ENCODE peak calls at places on chromosomes 6 and 20, in ten cellular contexts. F is transverse colon; B is osteoblast; H is AG09309; P is kidney epithelial cell; O is HL-60; A is PC-3; G is CD8-positive, alpha-beta T cell; N is astrocyte of the spinal cord; M is progenitor cell of endocrine pancreas. J is an unnamed sample.

GRCh38 chr20:44494266-44494665 is 18.6 kb downstream of the TTPAL start:
- DNase-seq in F (no peak), B (peak; percentile 83), H (no peak), P (no peak), O (no peak), A (peak; percentile 58), G (no peak), N (peak; percentile 73), M (no peak), J (no peak)

GRCh38 chr6:133179483-133179882 is 61.7 kb upstream of the EYA4 start:
- DNase-seq in F (no peak), B (no peak), H (no peak), P (no peak), O (no peak), A (no peak), G (no peak), N (no peak), M (no peak), J (no peak)

GRCh38 chr20:45732199-45732598 is 10.1 kb downstream of the SPINT4 start:
- DNase-seq in F (no peak), B (no peak), H (no peak), P (no peak), O (no peak), A (no peak), G (no peak), N (no peak), M (no peak), J (no peak)

GRCh38 chr20:33910056-33910455 is 83.7 kb upstream of the RALY start:
- DNase-seq in F (no peak), B (peak; percentile 82), H (no peak), P (no peak), O (no peak), A (no peak), G (no peak), N (peak; percentile 63), M (no peak), J (no peak)

GRCh38 chr6:155177369-155177961 is 86.3 kb upstream of the CLDN20 start:
- DNase-seq in F (no peak), B (peak; percentile 61), H (no peak), P (no peak), O (peak; percentile 55), A (peak; percentile 83), G (no peak), N (peak; percentile 84), M (no peak), J (no peak)

GRCh38 chr6:151493495-151494234 is at the start of gene CCDC170:
- DNase-seq in F (no peak), B (peak; percentile 90), H (no peak), P (no peak), O (peak; percentile 31), A (no peak), G (no peak), N (peak; percentile 19), M (peak; percentile 30), J (no peak)

GRCh38 chr20:43975096-43975768 is 60.6 kb downstream of the TOX2 start:
- DNase-seq in F (no peak), B (peak; percentile 93), H (peak; percentile 79), P (peak; percentile 21), O (no peak), A (peak; percentile 94), G (no peak), N (peak; percentile 85), M (no peak), J (peak; percentile 30)

GRCh38 chr20:44023515-44024371 is 109.1 kb downstream of the TOX2 start:
- DNase-seq in F (peak; percentile 37), B (no peak), H (no peak), P (no peak), O (no peak), A (no peak), G (no peak), N (no peak), M (no peak), J (no peak)

GRCh38 chr20:33940701-33941100 is 53.0 kb upstream of the RALY start:
- DNase-seq in F (no peak), B (no peak), H (no peak), P (no peak), O (no peak), A (no peak), G (no peak), N (no peak), M (no peak), J (no peak)

GRCh38 chr6:36069573-36069972 is 42.0 kb downstream of the MAPK14 start:
- DNase-seq in F (no peak), B (no peak), H (no peak), P (no peak), O (no peak), A (no peak), G (no peak), N (no peak), M (no peak), J (no peak)

GRCh38 chr6:18465410-18466154 is 78.4 kb downstream of the RNF144B start:
- DNase-seq in F (no peak), B (no peak), H (no peak), P (no peak), O (no peak), A (no peak), G (no peak), N (no peak), M (no peak), J (no peak)

DNA sequence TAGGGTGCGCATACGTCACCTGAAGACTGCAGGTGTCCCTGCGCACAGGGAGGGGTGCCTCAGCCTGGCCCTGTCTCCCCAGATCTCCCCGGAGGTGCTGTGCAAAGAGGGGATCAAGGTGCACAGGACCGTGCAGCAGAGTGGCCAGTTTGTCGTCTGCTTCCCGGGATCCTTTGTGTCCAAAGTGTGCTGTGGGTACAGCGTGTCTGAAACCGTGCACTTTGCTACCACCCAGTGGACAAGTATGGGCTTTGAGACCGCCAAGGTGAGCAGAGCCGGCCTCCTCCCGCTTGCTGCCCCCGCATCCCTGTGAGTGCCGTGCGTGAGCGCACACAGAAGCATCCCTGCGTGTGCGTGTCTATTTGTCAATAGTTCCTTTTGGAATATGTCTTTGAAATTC is 150.7 kb downstream of the DTNBP1 start:
- DNase-seq in F (no peak), B (peak; percentile 62), H (no peak), P (no peak), O (no peak), A (peak; percentile 18), G (no peak), N (no peak), M (no peak), J (no peak)
- TF ChIP-seq CTCF in F (no peak), B (no peak), H (peak; percentile 20), P (peak; percentile 43), O (no peak), A (peak; percentile 43), G (no peak), N (peak; percentile 7), M (peak; percentile 19), J (peak; percentile 43)

DNA sequence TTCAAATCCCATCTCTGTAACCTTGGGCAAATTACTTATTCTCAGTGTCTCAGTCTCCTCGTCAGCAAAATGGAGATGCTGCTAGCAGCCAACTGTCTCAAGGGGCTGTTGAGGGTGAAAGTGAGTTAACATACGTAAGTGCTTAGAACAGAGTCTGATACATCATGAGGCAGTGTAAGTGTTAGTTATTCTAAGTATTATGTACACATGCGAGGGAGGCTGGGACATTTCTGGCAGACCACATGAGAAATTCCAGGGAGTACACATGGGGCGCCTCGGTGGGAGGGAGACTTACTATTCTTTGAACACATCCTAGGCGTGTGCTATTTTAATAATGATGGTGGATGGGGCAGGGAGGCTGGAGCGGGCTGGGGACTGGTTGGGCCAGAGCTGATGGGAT is 99.1 kb downstream of the DLGAP4 start:
- DNase-seq in F (no peak), B (peak; percentile 95), H (no peak), P (no peak), O (no peak), A (no peak), G (no peak), N (no peak), M (no peak), J (no peak)
- TF ChIP-seq CTCF in F (no peak), B (no peak), H (no peak), P (no peak), O (no peak), A (no peak), G (no peak), N (no peak), M (no peak), J (no peak)

GRCh38 chr6:50030777-50031562 is 9.2 kb upstream of the DEFB110 start:
- DNase-seq in F (no peak), B (peak; percentile 36), H (no peak), P (no peak), O (no peak), A (peak; percentile 64), G (no peak), N (no peak), M (no peak), J (no peak)
- TF ChIP-seq CTCF in F (no peak), B (no peak), H (no peak), P (peak; percentile 39), O (no peak), A (peak; percentile 74), G (no peak), N (peak; percentile 22), M (peak; percentile 53), J (peak; percentile 52)

GRCh38 chr20:54479138-54479906 is 3.9 kb downstream of the DOK5 start:
- DNase-seq in F (no peak), B (no peak), H (no peak), P (no peak), O (no peak), A (peak; percentile 22), G (no peak), N (no peak), M (no peak), J (no peak)
- TF ChIP-seq CTCF in F (no peak), B (peak; percentile 40), H (peak; percentile 13), P (peak; percentile 29), O (peak; percentile 6), A (peak; percentile 55), G (no peak), N (peak; percentile 31), M (peak; percentile 49), J (peak; percentile 66)

DNA sequence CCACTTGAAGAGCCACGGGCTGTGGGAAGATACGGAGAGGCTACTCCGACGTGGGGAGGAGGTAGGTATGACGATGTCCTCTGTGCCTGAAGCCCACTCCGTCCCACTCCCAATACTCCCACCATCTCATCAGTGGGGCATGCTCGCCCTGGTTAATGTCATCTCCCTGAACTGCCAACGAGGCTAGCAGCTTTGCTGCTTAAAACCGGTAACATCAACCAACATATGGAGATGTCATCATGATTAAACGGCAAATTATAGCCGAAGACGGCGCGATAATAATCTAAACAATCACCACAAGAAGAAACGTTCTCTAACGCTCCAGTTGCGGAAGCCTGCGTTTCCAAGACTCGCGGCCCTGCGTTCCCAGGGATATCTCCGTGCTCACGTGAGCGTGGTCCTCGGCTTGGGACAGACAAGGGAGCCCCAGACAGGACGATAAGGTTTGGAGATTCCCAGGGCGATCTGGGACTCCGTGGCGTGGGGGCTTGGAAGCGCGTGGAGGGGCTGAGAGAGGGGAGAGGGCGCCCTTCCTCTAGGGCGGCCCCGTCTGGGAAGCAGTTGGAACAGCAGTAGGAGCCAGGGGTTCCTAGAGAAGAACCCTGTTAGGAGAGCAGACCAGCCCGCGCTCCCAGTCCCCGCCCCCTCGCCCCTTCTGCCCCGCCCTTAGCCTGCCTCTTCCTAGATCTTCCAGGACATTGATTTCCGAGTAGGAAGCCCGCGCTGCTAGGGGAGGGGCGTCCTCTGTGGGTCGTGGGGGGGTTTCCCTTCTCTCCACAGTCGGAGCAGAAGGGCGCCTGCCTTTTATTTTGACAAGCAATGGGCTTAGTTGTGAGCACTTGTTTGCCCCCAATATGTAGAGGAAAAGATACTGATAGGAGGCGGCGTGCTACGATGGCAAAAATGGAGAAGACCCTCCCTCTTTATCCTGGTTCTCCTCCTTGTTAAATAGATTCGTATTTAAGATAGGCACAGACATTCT is 10.7 kb downstream of the NRN1 start:
- DNase-seq in F (peak; percentile 54), B (peak; percentile 97), H (no peak), P (no peak), O (peak; percentile 26), A (no peak), G (no peak), N (peak; percentile 67), M (peak; percentile 44), J (no peak)
- TF ChIP-seq CTCF in F (no peak), B (peak; percentile 19), H (peak; percentile 43), P (peak; percentile 46), O (no peak), A (no peak), G (no peak), N (peak; percentile 50), M (peak; percentile 47), J (peak; percentile 11)